ENCODE peak calls at places on chromosomes 3 and 15, in five cellular contexts. O, H, B, L and K are unnamed samples.

GRCh38 chr15:26889298-26889898 is 22.5 kb downstream of the GABRA5 start:
- DNase-seq in O (no peak), H (peak; percentile 48), B (no peak), L (peak; percentile 83), K (no peak)

GRCh38 chr15:40103864-40104271 is 4.8 kb downstream of the BMF start:
- DNase-seq in O (no peak), H (no peak), B (no peak), L (no peak), K (no peak)

GRCh38 chr15:60695713-60696522 is 217.0 kb upstream of the ICE2 start:
- DNase-seq in O (no peak), H (no peak), B (peak; percentile 59), L (no peak), K (peak; percentile 58)

GRCh38 chr15:69008056-69008455 is 6.4 kb upstream of the NOX5 start:
- DNase-seq in O (no peak), H (no peak), B (no peak), L (no peak), K (no peak)

GRCh38 chr15:75129788-75130187 is 71.9 kb upstream of the C15orf39 start:
- DNase-seq in O (no peak), H (no peak), B (no peak), L (no peak), K (no peak)

GRCh38 chr15:31503256-31503655 is 176.6 kb downstream of the KLF13 start:
- DNase-seq in O (no peak), H (no peak), B (no peak), L (no peak), K (no peak)

GRCh38 chr15:57526615-57527014 is 65.1 kb upstream of the MYZAP start:
- DNase-seq in O (no peak), H (no peak), B (no peak), L (no peak), K (no peak)

GRCh38 chr3:123757281-123757940 is 126.7 kb downstream of the MYLK start:
- DNase-seq in O (peak; percentile 82), H (no peak), B (no peak), L (no peak), K (no peak)

GRCh38 chr3:23949784-23950183 is 4.7 kb downstream of the NR1D2 start:
- DNase-seq in O (no peak), H (no peak), B (no peak), L (no peak), K (no peak)

GRCh38 chr15:51735211-51735610 is 2.2 kb downstream of the LYSMD2 start:
- DNase-seq in O (no peak), H (no peak), B (no peak), L (no peak), K (peak; percentile 26)

GRCh38 chr3:45167011-45167911 is 21.1 kb upstream of the CDCP1 start:
- DNase-seq in O (peak; percentile 80), H (peak; percentile 90), B (peak; percentile 75), L (peak; percentile 95), K (peak; percentile 65)

GRCh38 chr3:139677341-139678155 is at the start of gene NMNAT3:
- DNase-seq in O (peak; percentile 90), H (peak; percentile 47), B (peak; percentile 51), L (peak; percentile 98), K (peak; percentile 82)

GRCh38 chr3:33061782-33062181 is 35.2 kb downstream of the GLB1 start:
- DNase-seq in O (no peak), H (no peak), B (no peak), L (no peak), K (no peak)

GRCh38 chr15:39246523-39246922 is 334.4 kb upstream of the THBS1 start:
- DNase-seq in O (no peak), H (no peak), B (no peak), L (no peak), K (no peak)

GRCh38 chr3:129992781-129993180 is 18.3 kb downstream of the TRH start:
- DNase-seq in O (no peak), H (peak; percentile 49), B (no peak), L (peak; percentile 64), K (no peak)

GRCh38 chr3:94336076-94336741 is 273.3 kb downstream of the NSUN3 start:
- DNase-seq in O (no peak), H (peak; percentile 2), B (no peak), L (peak; percentile 83), K (no peak)

GRCh38 chr15:64667736-64668161 is 107.6 kb downstream of the RBPMS2 start:
- DNase-seq in O (no peak), H (no peak), B (no peak), L (peak; percentile 51), K (no peak)

GRCh38 chr15:96142498-96142897 is 188.0 kb upstream of the NR2F2 start:
- DNase-seq in O (no peak), H (no peak), B (no peak), L (no peak), K (no peak)

GRCh38 chr15:94526071-94526689 is 294.8 kb downstream of the MCTP2 start:
- DNase-seq in O (no peak), H (no peak), B (no peak), L (peak; percentile 74), K (no peak)

GRCh38 chr15:95440712-95441111 is 889.8 kb upstream of the NR2F2 start:
- DNase-seq in O (no peak), H (no peak), B (no peak), L (no peak), K (no peak)

GRCh38 chr15:92091155-92091734 is 237.7 kb downstream of the SLCO3A1 start:
- DNase-seq in O (no peak), H (peak; percentile 46), B (no peak), L (peak; percentile 94), K (no peak)

DNA sequence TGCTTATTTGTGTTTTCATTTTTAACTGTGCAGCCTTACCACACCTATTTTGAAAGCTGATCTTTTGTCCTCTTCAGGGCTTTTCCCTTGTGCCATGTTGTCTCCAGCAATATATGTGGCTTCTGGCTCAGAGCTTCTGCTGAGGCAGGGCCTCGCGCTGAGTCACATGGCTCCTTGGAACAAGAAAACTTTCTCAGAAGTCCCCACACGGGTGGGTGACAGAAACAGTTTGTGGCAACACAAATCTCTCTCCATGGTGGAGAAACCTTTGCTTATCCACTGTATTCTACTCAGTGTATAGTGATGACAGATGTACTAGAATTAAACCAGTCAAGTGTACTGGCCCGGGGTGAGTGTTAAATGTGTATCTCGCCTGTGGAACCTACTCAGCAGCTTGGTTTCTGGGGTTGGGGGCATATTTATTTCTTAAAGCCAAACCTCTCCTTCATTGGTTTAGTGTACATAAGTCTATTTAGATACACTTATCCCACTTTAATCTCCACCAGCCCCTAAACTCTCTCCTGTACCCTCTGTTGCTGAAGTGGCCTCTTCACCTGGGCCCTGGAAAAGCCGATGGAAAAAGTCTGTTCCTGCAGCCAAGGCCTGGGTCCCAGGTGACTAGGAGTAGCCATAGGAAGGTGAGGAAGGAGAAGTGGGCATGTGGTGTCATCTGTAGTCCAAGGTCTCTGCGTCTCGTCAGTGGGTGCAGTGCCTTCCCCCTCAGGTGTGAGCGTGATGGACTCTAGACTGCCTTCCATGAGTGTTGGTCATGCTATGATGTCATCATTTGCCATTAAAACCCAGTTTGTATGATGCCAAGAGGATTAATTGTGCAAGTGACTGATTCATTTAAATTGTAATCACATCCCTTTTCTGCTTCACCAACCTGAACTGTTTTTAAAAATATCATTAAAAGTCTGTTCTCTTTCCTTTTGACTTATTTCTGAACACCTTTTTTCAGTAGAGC is 3.2 kb upstream of the FBXL22 start:
- DNase-seq in O (no peak), H (no peak), B (no peak), L (no peak), K (no peak)
- H3K27ac ChIP-seq in O (peak overlapping the region; percentile 93), H (no peak overlapping the region), B (no peak overlapping the region), L (no peak overlapping the region), K (no peak overlapping the region)

GRCh38 chr3:37183976-37184375 is 9.6 kb upstream of the LRRFIP2 start:
- DNase-seq in O (no peak), H (no peak), B (no peak), L (no peak), K (no peak)

GRCh38 chr3:37183375-37183831 is 9.0 kb upstream of the LRRFIP2 start:
- DNase-seq in O (no peak), H (no peak), B (no peak), L (peak; percentile 17), K (no peak)

GRCh38 chr3:37181766-37182165 is 7.4 kb upstream of the LRRFIP2 start:
- DNase-seq in O (no peak), H (no peak), B (no peak), L (no peak), K (no peak)

GRCh38 chr3:37182816-37183215 is 8.4 kb upstream of the LRRFIP2 start:
- DNase-seq in O (no peak), H (no peak), B (no peak), L (no peak), K (no peak)

GRCh38 chr3:37179144-37179967 is 5.0 kb upstream of the LRRFIP2 start:
- DNase-seq in O (no peak), H (no peak), B (no peak), L (no peak), K (no peak)
- H3K4me1 ChIP-seq in O (peaks cover 38% of the 10 kb centered on the region), H (peaks cover 50% of the 10 kb centered on the region), B (peaks cover 10% of the 10 kb centered on the region), L (peaks cover 17% of the 10 kb centered on the region), K (peaks cover 21% of the 10 kb centered on the region)

DNA sequence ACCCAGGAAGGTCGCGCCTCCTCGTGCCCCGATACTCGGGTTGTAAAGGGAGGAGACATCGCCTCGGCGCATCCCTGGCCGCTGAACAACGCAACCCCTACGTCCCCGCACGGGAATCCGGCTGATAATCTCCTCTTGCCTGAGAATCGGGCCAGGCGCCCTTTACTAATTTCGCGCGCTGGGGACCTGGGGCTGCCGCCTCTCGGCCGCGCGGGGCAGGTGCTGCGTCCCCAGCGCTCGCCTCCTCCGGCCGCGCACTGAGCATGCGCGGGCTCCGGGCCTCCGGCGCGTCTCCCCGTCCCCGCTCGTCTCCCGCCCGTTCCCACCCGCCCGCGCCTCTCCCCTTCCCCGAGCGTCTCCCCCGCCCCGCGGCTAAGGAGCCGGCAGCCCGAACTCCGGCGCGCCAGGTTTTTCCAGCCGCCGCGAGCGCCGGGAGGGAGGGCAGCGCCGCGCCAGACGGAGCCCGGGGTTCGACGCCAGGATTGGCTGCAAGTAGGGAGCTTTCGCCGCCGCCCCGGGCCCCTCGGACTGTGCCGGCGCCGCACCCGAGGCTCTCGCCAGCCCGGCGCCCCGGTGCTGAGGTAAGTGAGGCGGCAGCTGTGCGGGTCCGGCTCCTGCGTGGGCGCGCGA is at the start of gene CNTN4:
- DNase-seq in O (peak; percentile 86), H (peak; percentile 38), B (no peak), L (peak; percentile 82), K (no peak)
- H3K27ac ChIP-seq in O (peak within 1 kb of the TSS; percentile 61), H (no peak within 1 kb of the TSS), B (no peak within 1 kb of the TSS), L (no peak within 1 kb of the TSS), K (no peak within 1 kb of the TSS)

GRCh38 chr15:44716983-44717602 is 5.8 kb downstream of the B2M start:
- DNase-seq in O (no peak), H (no peak), B (no peak), L (no peak), K (no peak)

GRCh38 chr15:44718927-44719292 is 7.6 kb downstream of the B2M start:
- DNase-seq in O (no peak), H (no peak), B (no peak), L (no peak), K (no peak)

GRCh38 chr15:44720460-44721185 is 9.3 kb downstream of the B2M start:
- DNase-seq in O (no peak), H (no peak), B (no peak), L (no peak), K (no peak)

GRCh38 chr15:44719293-44719999 is 8.1 kb downstream of the B2M start:
- DNase-seq in O (no peak), H (no peak), B (peak; percentile 45), L (peak; percentile 33), K (no peak)

GRCh38 chr15:44718180-44718926 is 7.0 kb downstream of the B2M start:
- DNase-seq in O (no peak), H (no peak), B (no peak), L (no peak), K (no peak)
- H3K4me1 ChIP-seq in O (peaks cover 16% of the 10 kb centered on the region), H (peaks cover 2% of the 10 kb centered on the region), B (peaks cover 63% of the 10 kb centered on the region), L (peaks cover 6% of the 10 kb centered on the region), K (peaks cover 82% of the 10 kb centered on the region)